ENCODE peak calls at places on chromosomes 3 and 15, in seven cellular contexts. A, G, N, X, V, S and Y are unnamed samples.

GRCh38 chr15:90560229-90560771 is 30.6 kb downstream of the CRTC3 start:
- DNase-seq in A (peak; percentile 94), G (no peak), N (no peak), X (no peak), V (no peak), S (no peak), Y (peak; percentile 81)

GRCh38 chr15:62888628-62889027 is 153.9 kb upstream of the TPM1 start:
- DNase-seq in A (no peak), G (no peak), N (no peak), X (no peak), V (no peak), S (no peak), Y (no peak)

GRCh38 chr3:55923207-55923606 is 436.1 kb upstream of the WNT5A start:
- DNase-seq in A (no peak), G (no peak), N (no peak), X (no peak), V (no peak), S (no peak), Y (no peak)

GRCh38 chr15:90337256-90337655 is 14.8 kb upstream of the ZNF774 start:
- DNase-seq in A (no peak), G (no peak), N (no peak), X (no peak), V (no peak), S (no peak), Y (no peak)

GRCh38 chr3:110667216-110667615 is 404.4 kb upstream of the NECTIN3 start:
- DNase-seq in A (no peak), G (no peak), N (no peak), X (no peak), V (no peak), S (no peak), Y (no peak)

GRCh38 chr15:36468746-36469145 is 110.7 kb upstream of the CDIN1 start:
- DNase-seq in A (peak; percentile 94), G (no peak), N (no peak), X (no peak), V (peak; percentile 55), S (no peak), Y (no peak)

GRCh38 chr3:40970067-40970466 is 229.2 kb upstream of the CTNNB1 start:
- DNase-seq in A (no peak), G (no peak), N (no peak), X (no peak), V (no peak), S (no peak), Y (no peak)

GRCh38 chr15:57256941-57257340 is 119.4 kb upstream of the CGNL1 start:
- DNase-seq in A (no peak), G (no peak), N (no peak), X (no peak), V (no peak), S (no peak), Y (no peak)

GRCh38 chr3:78066287-78066686 is 1026.4 kb downstream of the ROBO2 start:
- DNase-seq in A (no peak), G (no peak), N (no peak), X (no peak), V (no peak), S (no peak), Y (no peak)

GRCh38 chr3:159828542-159828943 is 160.1 kb upstream of the IL12A start:
- DNase-seq in A (peak; percentile 74), G (no peak), N (no peak), X (peak; percentile 79), V (peak; percentile 77), S (no peak), Y (no peak)

GRCh38 chr3:54819926-54820325 is 107.9 kb downstream of the LRTM1 start:
- DNase-seq in A (no peak), G (no peak), N (no peak), X (no peak), V (peak; percentile 31), S (no peak), Y (no peak)

GRCh38 chr15:42335074-42335473 is 24.2 kb upstream of the CAPN3 start:
- DNase-seq in A (no peak), G (no peak), N (no peak), X (no peak), V (no peak), S (no peak), Y (no peak)

GRCh38 chr3:60294181-60294580 is 957.1 kb downstream of the FHIT start:
- DNase-seq in A (peak; percentile 65), G (no peak), N (no peak), X (no peak), V (peak; percentile 46), S (no peak), Y (no peak)

GRCh38 chr3:169144691-169145090 is 518.8 kb downstream of the MECOM start:
- DNase-seq in A (no peak), G (no peak), N (no peak), X (no peak), V (no peak), S (no peak), Y (no peak)

GRCh38 chr3:48070030-48070429 is 53.8 kb upstream of the MAP4 start:
- DNase-seq in A (no peak), G (no peak), N (no peak), X (no peak), V (no peak), S (no peak), Y (no peak)

GRCh38 chr3:51941447-51941797 is 282 bp downstream of the RRP9 start:
- DNase-seq in A (no peak), G (no peak), N (no peak), X (no peak), V (no peak), S (no peak), Y (no peak)

GRCh38 chr3:194521514-194522260 is 34.9 kb upstream of the ATP13A3 start:
- DNase-seq in A (peak; percentile 58), G (no peak), N (no peak), X (no peak), V (no peak), S (no peak), Y (peak; percentile 36)

GRCh38 chr3:108414007-108414406 is 96.4 kb downstream of the MYH15 start:
- DNase-seq in A (no peak), G (no peak), N (no peak), X (no peak), V (no peak), S (no peak), Y (no peak)

GRCh38 chr3:16399473-16399872 is 114.0 kb downstream of the RFTN1 start:
- DNase-seq in A (peak; percentile 76), G (peak; percentile 83), N (no peak), X (no peak), V (peak; percentile 96), S (no peak), Y (no peak)

GRCh38 chr15:31034152-31034551 is 42.7 kb upstream of the MTMR10 start:
- DNase-seq in A (no peak), G (no peak), N (no peak), X (no peak), V (peak; percentile 61), S (no peak), Y (no peak)

GRCh38 chr3:28050895-28051294 is 190.5 kb upstream of the CMC1 start:
- DNase-seq in A (no peak), G (no peak), N (peak; percentile 43), X (no peak), V (no peak), S (no peak), Y (no peak)

GRCh38 chr3:159252772-159253384 is 451.0 kb downstream of the MFSD1 start:
- DNase-seq in A (peak; percentile 79), G (no peak), N (no peak), X (no peak), V (peak; percentile 61), S (no peak), Y (no peak)

GRCh38 chr15:99651023-99651807 is 82.0 kb downstream of the LYSMD4 start:
- DNase-seq in A (peak; percentile 37), G (no peak), N (no peak), X (no peak), V (no peak), S (no peak), Y (no peak)

GRCh38 chr3:178236555-178237277 is 299.5 kb upstream of the KCNMB2 start:
- DNase-seq in A (peak; percentile 16), G (no peak), N (no peak), X (no peak), V (no peak), S (no peak), Y (no peak)

GRCh38 chr15:76776480-76776879 is 128.7 kb downstream of the SCAPER start:
- DNase-seq in A (no peak), G (no peak), N (no peak), X (no peak), V (no peak), S (no peak), Y (no peak)

GRCh38 chr3:129383292-129383860 is 45.1 kb downstream of the EFCAB12 start:
- DNase-seq in A (peak; percentile 68), G (peak; percentile 77), N (peak; percentile 51), X (peak; percentile 52), V (peak; percentile 89), S (peak; percentile 24), Y (no peak)

GRCh38 chr15:45729146-45729545 is 94.3 kb downstream of the SQOR start:
- DNase-seq in A (no peak), G (no peak), N (no peak), X (no peak), V (no peak), S (no peak), Y (no peak)

GRCh38 chr3:172658344-172659245 is 52.3 kb downstream of the NCEH1 start:
- DNase-seq in A (peak; percentile 98), G (no peak), N (no peak), X (no peak), V (peak; percentile 24), S (no peak), Y (no peak)

GRCh38 chr15:98443483-98443882 is 204.9 kb upstream of the IGF1R start:
- DNase-seq in A (no peak), G (no peak), N (no peak), X (no peak), V (peak; percentile 36), S (no peak), Y (no peak)

GRCh38 chr3:161510510-161511260 is 14.1 kb downstream of the OTOL1 start:
- DNase-seq in A (no peak), G (peak; percentile 47), N (no peak), X (no peak), V (peak; percentile 2), S (no peak), Y (no peak)

GRCh38 chr15:51874751-51875644 is 45.5 kb downstream of the TMOD3 start:
- DNase-seq in A (peak; percentile 96), G (no peak), N (no peak), X (no peak), V (no peak), S (no peak), Y (no peak)

GRCh38 chr15:59174846-59175831 is 31.5 kb upstream of the LDHAL6B start:
- DNase-seq in A (peak; percentile 74), G (peak; percentile 68), N (peak; percentile 40), X (peak; percentile 55), V (peak; percentile 81), S (peak; percentile 18), Y (no peak)

GRCh38 chr3:52524752-52525661 is 8.7 kb downstream of the NT5DC2 start:
- DNase-seq in A (no peak), G (no peak), N (no peak), X (no peak), V (peak; percentile 53), S (no peak), Y (peak; percentile 90)

GRCh38 chr3:49007771-49008528 is 759 bp downstream of the WDR6 start:
- DNase-seq in A (peak; percentile 86), G (peak; percentile 92), N (peak; percentile 89), X (peak; percentile 46), V (peak; percentile 96), S (peak; percentile 86), Y (peak; percentile 93)